ENCODE peak calls at places on chromosomes 1 and 21, in ten cellular contexts. One of them, this sample, is unnamed.

GRCh38 chr1:114114751-114115104 is 38.9 kb downstream of the SYT6 start:
- DNase-seq in suprapubic skin: no peak
- DNase-seq in HepG2: no peak
- DNase-seq in prostate gland: no peak
- DNase-seq in stomach: no peak
- DNase-seq in breast epithelium: no peak
- DNase-seq in spleen: no peak
- DNase-seq in HCT116: no peak
- DNase-seq in esophagus muscularis mucosa: no peak
- DNase-seq in HL-60: no peak
- DNase-seq in this sample: no peak

GRCh38 chr1:60813051-60813450 is 269.3 kb upstream of the NFIA start:
- DNase-seq in suprapubic skin: no peak
- DNase-seq in HepG2: no peak
- DNase-seq in prostate gland: no peak
- DNase-seq in stomach: no peak
- DNase-seq in breast epithelium: no peak
- DNase-seq in spleen: no peak
- DNase-seq in HCT116: no peak
- DNase-seq in esophagus muscularis mucosa: no peak
- DNase-seq in HL-60: no peak
- DNase-seq in this sample: no peak

GRCh38 chr1:51962486-51963356 is 27.8 kb downstream of the RAB3B start:
- DNase-seq in suprapubic skin: no peak
- DNase-seq in HepG2: no peak
- DNase-seq in prostate gland: no peak
- DNase-seq in stomach: no peak
- DNase-seq in breast epithelium: no peak
- DNase-seq in spleen: no peak
- DNase-seq in HCT116: no peak
- DNase-seq in esophagus muscularis mucosa: no peak
- DNase-seq in HL-60: no peak
- DNase-seq in this sample: no peak

GRCh38 chr1:175152006-175152652 is 40.4 kb downstream of the KIAA0040 start:
- DNase-seq in suprapubic skin: peak
- DNase-seq in HepG2: peak
- DNase-seq in prostate gland: peak
- DNase-seq in stomach: peak
- DNase-seq in breast epithelium: peak
- DNase-seq in spleen: peak
- DNase-seq in HCT116: peak
- DNase-seq in esophagus muscularis mucosa: no peak
- DNase-seq in HL-60: peak
- DNase-seq in this sample: peak

GRCh38 chr21:45098867-45099266 is 24.5 kb downstream of the ADARB1 start:
- DNase-seq in suprapubic skin: no peak
- DNase-seq in HepG2: peak
- DNase-seq in prostate gland: no peak
- DNase-seq in stomach: no peak
- DNase-seq in breast epithelium: no peak
- DNase-seq in spleen: no peak
- DNase-seq in HCT116: no peak
- DNase-seq in esophagus muscularis mucosa: no peak
- DNase-seq in HL-60: no peak
- DNase-seq in this sample: no peak

GRCh38 chr1:201085902-201086735 is 26.1 kb downstream of the CACNA1S start:
- DNase-seq in suprapubic skin: no peak
- DNase-seq in HepG2: peak
- DNase-seq in prostate gland: peak
- DNase-seq in stomach: peak
- DNase-seq in breast epithelium: no peak
- DNase-seq in spleen: no peak
- DNase-seq in HCT116: peak
- DNase-seq in esophagus muscularis mucosa: no peak
- DNase-seq in HL-60: no peak
- DNase-seq in this sample: no peak

GRCh38 chr1:209443361-209443931 is 140.1 kb upstream of the CAMK1G start:
- DNase-seq in suprapubic skin: no peak
- DNase-seq in HepG2: no peak
- DNase-seq in prostate gland: no peak
- DNase-seq in stomach: no peak
- DNase-seq in breast epithelium: no peak
- DNase-seq in spleen: no peak
- DNase-seq in HCT116: no peak
- DNase-seq in esophagus muscularis mucosa: no peak
- DNase-seq in HL-60: no peak
- DNase-seq in this sample: no peak

GRCh38 chr1:215273838-215274516 is 191.4 kb downstream of the KCNK2 start:
- DNase-seq in suprapubic skin: no peak
- DNase-seq in HepG2: no peak
- DNase-seq in prostate gland: no peak
- DNase-seq in stomach: no peak
- DNase-seq in breast epithelium: no peak
- DNase-seq in spleen: no peak
- DNase-seq in HCT116: peak
- DNase-seq in esophagus muscularis mucosa: no peak
- DNase-seq in HL-60: no peak
- DNase-seq in this sample: no peak

GRCh38 chr1:156664046-156664948 is 12.9 kb downstream of the NES start:
- DNase-seq in suprapubic skin: no peak
- DNase-seq in HepG2: peak
- DNase-seq in prostate gland: no peak
- DNase-seq in stomach: no peak
- DNase-seq in breast epithelium: no peak
- DNase-seq in spleen: no peak
- DNase-seq in HCT116: no peak
- DNase-seq in esophagus muscularis mucosa: no peak
- DNase-seq in HL-60: no peak
- DNase-seq in this sample: no peak

GRCh38 chr1:46003315-46003714 is 129.1 kb downstream of the PIK3R3 start:
- DNase-seq in suprapubic skin: no peak
- DNase-seq in HepG2: peak
- DNase-seq in prostate gland: no peak
- DNase-seq in stomach: no peak
- DNase-seq in breast epithelium: no peak
- DNase-seq in spleen: no peak
- DNase-seq in HCT116: no peak
- DNase-seq in esophagus muscularis mucosa: peak
- DNase-seq in HL-60: peak
- DNase-seq in this sample: no peak

GRCh38 chr1:27475707-27476106 is 14.3 kb downstream of the WASF2 start:
- DNase-seq in suprapubic skin: no peak
- DNase-seq in HepG2: no peak
- DNase-seq in prostate gland: no peak
- DNase-seq in stomach: no peak
- DNase-seq in breast epithelium: no peak
- DNase-seq in spleen: no peak
- DNase-seq in HCT116: no peak
- DNase-seq in esophagus muscularis mucosa: no peak
- DNase-seq in HL-60: no peak
- DNase-seq in this sample: peak

GRCh38 chr1:92752719-92753118 is 32.2 kb downstream of the EVI5 start:
- DNase-seq in suprapubic skin: no peak
- DNase-seq in HepG2: no peak
- DNase-seq in prostate gland: no peak
- DNase-seq in stomach: no peak
- DNase-seq in breast epithelium: no peak
- DNase-seq in spleen: no peak
- DNase-seq in HCT116: no peak
- DNase-seq in esophagus muscularis mucosa: no peak
- DNase-seq in HL-60: no peak
- DNase-seq in this sample: no peak

GRCh38 chr1:24503870-24504523 is 1.4 kb downstream of the RCAN3 start:
- DNase-seq in suprapubic skin: no peak
- DNase-seq in HepG2: no peak
- DNase-seq in prostate gland: no peak
- DNase-seq in stomach: no peak
- DNase-seq in breast epithelium: no peak
- DNase-seq in spleen: no peak
- DNase-seq in HCT116: no peak
- DNase-seq in esophagus muscularis mucosa: no peak
- DNase-seq in HL-60: no peak
- DNase-seq in this sample: no peak

GRCh38 chr1:156704930-156705320 is 458 bp downstream of the CRABP2 start:
- DNase-seq in suprapubic skin: no peak
- DNase-seq in HepG2: no peak
- DNase-seq in prostate gland: no peak
- DNase-seq in stomach: peak
- DNase-seq in breast epithelium: peak
- DNase-seq in spleen: peak
- DNase-seq in HCT116: no peak
- DNase-seq in esophagus muscularis mucosa: no peak
- DNase-seq in HL-60: no peak
- DNase-seq in this sample: peak

GRCh38 chr1:24713176-24713575 is 32.1 kb upstream of the CLIC4 start:
- DNase-seq in suprapubic skin: no peak
- DNase-seq in HepG2: no peak
- DNase-seq in prostate gland: no peak
- DNase-seq in stomach: no peak
- DNase-seq in breast epithelium: no peak
- DNase-seq in spleen: no peak
- DNase-seq in HCT116: no peak
- DNase-seq in esophagus muscularis mucosa: no peak
- DNase-seq in HL-60: no peak
- DNase-seq in this sample: no peak

GRCh38 chr1:110878993-110879392 is 6.0 kb downstream of the CD53 start:
- DNase-seq in suprapubic skin: no peak
- DNase-seq in HepG2: no peak
- DNase-seq in prostate gland: no peak
- DNase-seq in stomach: no peak
- DNase-seq in breast epithelium: no peak
- DNase-seq in spleen: no peak
- DNase-seq in HCT116: no peak
- DNase-seq in esophagus muscularis mucosa: no peak
- DNase-seq in HL-60: no peak
- DNase-seq in this sample: no peak

GRCh38 chr1:58575831-58576726 is 973 bp downstream of the TACSTD2 start:
- DNase-seq in suprapubic skin: no peak
- DNase-seq in HepG2: no peak
- DNase-seq in prostate gland: peak
- DNase-seq in stomach: peak
- DNase-seq in breast epithelium: peak
- DNase-seq in spleen: peak
- DNase-seq in HCT116: no peak
- DNase-seq in esophagus muscularis mucosa: no peak
- DNase-seq in HL-60: no peak
- DNase-seq in this sample: no peak

GRCh38 chr1:58577676-58578073 is 623 bp upstream of the TACSTD2 start:
- DNase-seq in suprapubic skin: no peak
- DNase-seq in HepG2: no peak
- DNase-seq in prostate gland: no peak
- DNase-seq in stomach: no peak
- DNase-seq in breast epithelium: no peak
- DNase-seq in spleen: no peak
- DNase-seq in HCT116: no peak
- DNase-seq in esophagus muscularis mucosa: no peak
- DNase-seq in HL-60: no peak
- DNase-seq in this sample: no peak

GRCh38 chr1:58573705-58574591 is 3.1 kb downstream of the TACSTD2 start:
- DNase-seq in suprapubic skin: no peak
- DNase-seq in HepG2: peak
- DNase-seq in prostate gland: no peak
- DNase-seq in stomach: no peak
- DNase-seq in breast epithelium: no peak
- DNase-seq in spleen: no peak
- DNase-seq in HCT116: no peak
- DNase-seq in esophagus muscularis mucosa: no peak
- DNase-seq in HL-60: no peak
- DNase-seq in this sample: no peak

GRCh38 chr1:58574816-58575215 is 2.2 kb downstream of the TACSTD2 start:
- DNase-seq in suprapubic skin: no peak
- DNase-seq in HepG2: no peak
- DNase-seq in prostate gland: no peak
- DNase-seq in stomach: no peak
- DNase-seq in breast epithelium: no peak
- DNase-seq in spleen: no peak
- DNase-seq in HCT116: no peak
- DNase-seq in esophagus muscularis mucosa: no peak
- DNase-seq in HL-60: no peak
- DNase-seq in this sample: no peak

GRCh38 chr1:58576727-58577675 is at the start of gene TACSTD2:
- DNase-seq in suprapubic skin: peak
- DNase-seq in HepG2: no peak
- DNase-seq in prostate gland: peak
- DNase-seq in stomach: peak
- DNase-seq in breast epithelium: peak
- DNase-seq in spleen: peak
- DNase-seq in HCT116: no peak
- DNase-seq in esophagus muscularis mucosa: no peak
- DNase-seq in HL-60: no peak
- DNase-seq in this sample: no peak
- TF ChIP-seq POLR2AphosphoS5 in suprapubic skin: no peak
- TF ChIP-seq POLR2AphosphoS5 in HepG2: no peak
- TF ChIP-seq POLR2AphosphoS5 in prostate gland: peak
- TF ChIP-seq POLR2AphosphoS5 in stomach: peak
- TF ChIP-seq POLR2AphosphoS5 in breast epithelium: no peak
- TF ChIP-seq POLR2AphosphoS5 in spleen: no peak
- TF ChIP-seq POLR2AphosphoS5 in HCT116: peak
- TF ChIP-seq POLR2AphosphoS5 in esophagus muscularis mucosa: no peak
- TF ChIP-seq POLR2AphosphoS5 in HL-60: no peak
- TF ChIP-seq POLR2AphosphoS5 in this sample: no peak

GRCh38 chr1:227901906-227902640 is 45.7 kb downstream of the WNT9A start:
- DNase-seq in suprapubic skin: peak
- DNase-seq in HepG2: peak
- DNase-seq in prostate gland: no peak
- DNase-seq in stomach: no peak
- DNase-seq in breast epithelium: no peak
- DNase-seq in spleen: peak
- DNase-seq in HCT116: peak
- DNase-seq in esophagus muscularis mucosa: no peak
- DNase-seq in HL-60: no peak
- DNase-seq in this sample: peak
- TF ChIP-seq CTCF in suprapubic skin: no peak
- TF ChIP-seq CTCF in HepG2: no peak
- TF ChIP-seq CTCF in prostate gland: no peak
- TF ChIP-seq CTCF in stomach: no peak
- TF ChIP-seq CTCF in breast epithelium: no peak
- TF ChIP-seq CTCF in spleen: no peak
- TF ChIP-seq CTCF in HCT116: no peak
- TF ChIP-seq CTCF in esophagus muscularis mucosa: no peak
- TF ChIP-seq CTCF in HL-60: no peak
- TF ChIP-seq CTCF in this sample: no peak

GRCh38 chr1:179016694-179017382 is 8.9 kb upstream of the FAM20B start:
- DNase-seq in suprapubic skin: peak
- DNase-seq in HepG2: peak
- DNase-seq in prostate gland: peak
- DNase-seq in stomach: peak
- DNase-seq in breast epithelium: peak
- DNase-seq in spleen: peak
- DNase-seq in HCT116: peak
- DNase-seq in esophagus muscularis mucosa: peak
- DNase-seq in HL-60: peak
- DNase-seq in this sample: peak
- TF ChIP-seq POLR2AphosphoS5 in suprapubic skin: no peak
- TF ChIP-seq POLR2AphosphoS5 in HepG2: no peak
- TF ChIP-seq POLR2AphosphoS5 in prostate gland: no peak
- TF ChIP-seq POLR2AphosphoS5 in stomach: peak
- TF ChIP-seq POLR2AphosphoS5 in breast epithelium: no peak
- TF ChIP-seq POLR2AphosphoS5 in spleen: peak
- TF ChIP-seq POLR2AphosphoS5 in HCT116: peak
- TF ChIP-seq POLR2AphosphoS5 in esophagus muscularis mucosa: peak
- TF ChIP-seq POLR2AphosphoS5 in HL-60: no peak
- TF ChIP-seq POLR2AphosphoS5 in this sample: peak

GRCh38 chr1:153626929-153627796 is at the start of gene S100A13:
- DNase-seq in suprapubic skin: peak
- DNase-seq in HepG2: peak
- DNase-seq in prostate gland: peak
- DNase-seq in stomach: peak
- DNase-seq in breast epithelium: peak
- DNase-seq in spleen: peak
- DNase-seq in HCT116: peak
- DNase-seq in esophagus muscularis mucosa: peak
- DNase-seq in HL-60: no peak
- DNase-seq in this sample: peak
- TF ChIP-seq CTCF in suprapubic skin: peak
- TF ChIP-seq CTCF in HepG2: peak
- TF ChIP-seq CTCF in prostate gland: peak
- TF ChIP-seq CTCF in stomach: peak
- TF ChIP-seq CTCF in breast epithelium: peak
- TF ChIP-seq CTCF in spleen: peak
- TF ChIP-seq CTCF in HCT116: no peak
- TF ChIP-seq CTCF in esophagus muscularis mucosa: peak
- TF ChIP-seq CTCF in HL-60: no peak
- TF ChIP-seq CTCF in this sample: peak

This sample was measured in sigmoid colon.